ENCODE peak calls at places on chromosomes 5 and 9, in four cellular contexts. V is GM12878, A is HepG2, P is H1. Y is an unnamed sample.

GRCh38 chr9:93301911-93302525 is 118.1 kb downstream of the WNK2 start:
- DNase-seq in V (no peak), A (no peak), P (no peak), Y (no peak)

GRCh38 chr5:160539431-160539830 is 117.8 kb downstream of the PTTG1 start:
- DNase-seq in V (no peak), A (no peak), P (no peak), Y (no peak)

GRCh38 chr5:32317056-32317455 is 4.3 kb upstream of the MTMR12 start:
- DNase-seq in V (no peak), A (no peak), P (no peak), Y (no peak)

GRCh38 chr9:72473474-72474241 is 47.8 kb upstream of the TMC1 start:
- DNase-seq in V (peak; percentile 48), A (no peak), P (no peak), Y (no peak)

GRCh38 chr5:170097934-170098333 is 7.8 kb upstream of the FOXI1 start:
- DNase-seq in V (no peak), A (no peak), P (no peak), Y (no peak)

GRCh38 chr9:135102331-135102730 is 14.9 kb downstream of the OLFM1 start:
- DNase-seq in V (no peak), A (no peak), P (no peak), Y (no peak)

GRCh38 chr5:17295671-17296070 is 78.2 kb downstream of the BASP1 start:
- DNase-seq in V (no peak), A (no peak), P (no peak), Y (no peak)

GRCh38 chr5:65027149-65027548 is 258.4 kb downstream of the CWC27 start:
- DNase-seq in V (no peak), A (no peak), P (no peak), Y (no peak)

GRCh38 chr5:11182441-11183080 is 421.5 kb upstream of the DAP start:
- DNase-seq in V (no peak), A (peak; percentile 23), P (no peak), Y (peak; percentile 22)

GRCh38 chr9:94847486-94847885 is 121.0 kb downstream of the AOPEP start:
- DNase-seq in V (no peak), A (no peak), P (no peak), Y (no peak)

GRCh38 chr5:141753971-141754713 is 72.1 kb upstream of the ARAP3 start:
- DNase-seq in V (no peak), A (no peak), P (no peak), Y (no peak)

GRCh38 chr5:6013496-6013895 is 364.9 kb downstream of the MED10 start:
- DNase-seq in V (no peak), A (no peak), P (no peak), Y (no peak)

GRCh38 chr9:125377584-125378250 is 116.1 kb downstream of the GAPVD1 start:
- DNase-seq in V (no peak), A (no peak), P (no peak), Y (no peak)

GRCh38 chr9:113219972-113220371 is 1.1 kb downstream of the FKBP15 start:
- DNase-seq in V (peak; percentile 77), A (no peak), P (no peak), Y (no peak)

GRCh38 chr5:96999856-97000255 is 64.0 kb downstream of the LNPEP start:
- DNase-seq in V (no peak), A (no peak), P (no peak), Y (no peak)

GRCh38 chr9:1198085-1198484 is 147.9 kb downstream of the DMRT2 start:
- DNase-seq in V (no peak), A (no peak), P (no peak), Y (no peak)

GRCh38 chr5:122882836-122883235 is 37.4 kb downstream of the SNX24 start:
- DNase-seq in V (no peak), A (no peak), P (no peak), Y (no peak)

GRCh38 chr9:122370869-122371467 is at the start of gene PTGS1:
- DNase-seq in V (no peak), A (no peak), P (no peak), Y (no peak)

GRCh38 chr9:120928720-120929389 is 2.3 kb upstream of the TRAF1 start:
- DNase-seq in V (no peak), A (peak; percentile 21), P (no peak), Y (no peak)

GRCh38 chr9:120933310-120934044 is 6.9 kb upstream of the TRAF1 start:
- DNase-seq in V (peak; percentile 69), A (no peak), P (no peak), Y (no peak)

GRCh38 chr9:120929392-120929791 is 2.8 kb upstream of the TRAF1 start:
- DNase-seq in V (no peak), A (no peak), P (no peak), Y (no peak)

GRCh38 chr9:120932086-120932818 is 5.7 kb upstream of the TRAF1 start:
- DNase-seq in V (no peak), A (no peak), P (no peak), Y (no peak)

DNA sequence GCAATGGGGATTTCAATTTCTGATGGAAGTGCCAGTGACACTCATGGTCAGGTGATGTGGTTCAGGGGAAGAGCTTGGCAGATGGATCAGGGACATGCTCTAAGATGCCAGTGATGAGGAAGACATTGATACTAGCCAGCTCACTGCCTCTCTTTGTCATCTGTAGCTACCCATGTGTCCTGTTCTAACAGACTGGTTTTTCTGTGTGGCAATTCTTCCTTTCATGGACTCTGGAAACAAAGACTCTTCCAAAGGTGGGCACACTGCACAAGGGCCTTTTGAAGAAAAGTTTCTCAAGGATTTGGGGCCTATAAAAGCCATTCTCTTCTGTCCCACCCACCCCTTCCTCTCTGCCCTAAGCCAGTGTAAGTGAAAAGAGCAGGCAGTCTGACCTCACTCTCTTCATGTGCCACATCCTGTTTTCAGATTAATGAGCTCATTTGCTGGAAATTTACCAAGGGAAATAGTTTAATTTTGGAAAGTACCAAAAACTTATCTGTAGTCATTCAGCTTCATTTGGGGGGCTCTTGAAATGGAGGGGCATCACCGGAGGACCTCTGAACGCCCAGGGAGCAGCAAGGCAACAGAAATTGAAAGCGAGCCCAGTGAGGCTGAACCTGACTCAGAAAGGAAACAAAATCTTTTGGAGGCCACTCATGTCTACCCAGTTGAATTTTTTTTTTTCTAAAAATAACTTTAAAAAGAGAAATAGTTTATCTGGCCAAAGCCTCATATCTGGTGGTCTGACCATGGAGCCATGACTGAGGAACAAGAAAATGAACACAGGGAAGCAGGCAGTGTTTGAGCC is 4.9 kb upstream of the TRAF1 start:
- DNase-seq in V (peak; percentile 93), A (no peak), P (no peak), Y (no peak)
- H3K4me1 ChIP-seq in V (peaks cover 73% of the 10 kb centered on the region), A (peaks cover 37% of the 10 kb centered on the region), P (peaks cover 2% of the 10 kb centered on the region), Y (peaks cover 3% of the 10 kb centered on the region)

GRCh38 chr5:119017999-119018398 is 29.7 kb upstream of the DTWD2 start:
- DNase-seq in V (no peak), A (no peak), P (no peak), Y (no peak)

GRCh38 chr5:119021333-119021732 is 33.0 kb upstream of the DTWD2 start:
- DNase-seq in V (no peak), A (no peak), P (no peak), Y (no peak)

GRCh38 chr5:119022017-119022745 is 33.8 kb upstream of the DTWD2 start:
- DNase-seq in V (no peak), A (no peak), P (no peak), Y (no peak)

GRCh38 chr5:119022773-119023172 is 34.4 kb upstream of the DTWD2 start:
- DNase-seq in V (no peak), A (no peak), P (no peak), Y (no peak)

GRCh38 chr5:119019431-119020348 is 31.3 kb upstream of the DTWD2 start:
- DNase-seq in V (no peak), A (no peak), P (no peak), Y (no peak)
- H3K9ac ChIP-seq in V (no peak overlapping the region), A (no peak overlapping the region), P (no peak overlapping the region), Y (no peak overlapping the region)

GRCh38 chr9:110282023-110282766 is 25.9 kb upstream of the TXN start:
- DNase-seq in V (no peak), A (peak; percentile 28), P (no peak), Y (no peak)

GRCh38 chr9:110282767-110283136 is 26.4 kb upstream of the TXN start:
- DNase-seq in V (no peak), A (no peak), P (no peak), Y (no peak)

GRCh38 chr9:110284211-110284849 is 28.0 kb upstream of the TXN start:
- DNase-seq in V (no peak), A (no peak), P (no peak), Y (no peak)

GRCh38 chr9:110287289-110287680 is 31.0 kb upstream of the TXN start:
- DNase-seq in V (no peak), A (no peak), P (no peak), Y (no peak)

GRCh38 chr9:110283736-110284135 is 27.4 kb upstream of the TXN start:
- DNase-seq in V (no peak), A (no peak), P (no peak), Y (no peak)
- TF ChIP-seq SUZ12 in V (no peak), A (no peak), P (no peak), Y (no peak)

GRCh38 chr5:168714046-168714445 is 134.9 kb upstream of the PANK3 start:
- DNase-seq in V (no peak), A (no peak), P (no peak), Y (no peak)

GRCh38 chr5:168708301-168708695 is 129.1 kb upstream of the PANK3 start:
- DNase-seq in V (no peak), A (no peak), P (no peak), Y (no peak)

GRCh38 chr5:168712280-168712924 is 133.2 kb upstream of the PANK3 start:
- DNase-seq in V (no peak), A (no peak), P (peak; percentile 1), Y (no peak)

GRCh38 chr5:168710706-168711105 is 131.5 kb upstream of the PANK3 start:
- DNase-seq in V (no peak), A (no peak), P (no peak), Y (no peak)

DNA sequence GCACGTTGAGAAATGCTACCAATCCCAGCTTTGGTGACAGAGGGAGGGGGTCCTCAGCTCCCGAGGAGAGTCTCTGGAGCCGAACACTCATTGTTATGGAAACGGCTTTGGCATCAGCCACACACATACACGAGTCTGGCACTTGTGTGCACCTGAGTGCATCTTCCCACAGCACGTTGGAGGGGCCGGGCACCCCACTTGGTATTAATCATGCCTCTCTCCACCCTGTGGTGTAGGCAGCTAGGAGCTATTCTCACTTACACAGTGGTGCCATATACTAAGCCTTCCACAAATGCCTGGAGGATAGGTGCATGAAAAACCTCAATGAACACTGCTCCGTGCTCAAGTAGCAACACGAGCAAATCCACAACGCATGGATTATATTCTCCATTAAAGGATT is 133.9 kb upstream of the PANK3 start:
- DNase-seq in V (no peak), A (no peak), P (no peak), Y (no peak)
- H3K4me1 ChIP-seq in V (no peaks in the 10 kb centered on the region), A (no peaks in the 10 kb centered on the region), P (no peaks in the 10 kb centered on the region), Y (peaks cover 3% of the 10 kb centered on the region)